ENCODE peak calls at places on chromosomes 16 and 17, in nine cellular contexts. B, Q, X, R, M, L, E, Z and I are unnamed samples.

GRCh38 chr16:70396209-70396904 is 42.5 kb downstream of the ST3GAL2 start:
- DNase-seq in B (no peak), Q (peak; percentile 14), X (peak; percentile 14), R (no peak), M (peak; percentile 19), L (peak; percentile 64), E (no peak), Z (no peak), I (peak; percentile 37)

GRCh38 chr17:56119191-56119590 is 34.1 kb upstream of the ANKFN1 start:
- DNase-seq in B (no peak), Q (no peak), X (no peak), R (no peak), M (no peak), L (no peak), E (no peak), Z (no peak), I (no peak)

GRCh38 chr17:27540300-27541105 is 84.3 kb downstream of the KSR1 start:
- DNase-seq in B (no peak), Q (peak; percentile 99), X (peak; percentile 99), R (peak; percentile 64), M (peak; percentile 100), L (peak; percentile 85), E (peak; percentile 97), Z (no peak), I (peak; percentile 99)

GRCh38 chr17:81859906-81860755 is at the start of gene P4HB:
- DNase-seq in B (no peak), Q (no peak), X (no peak), R (no peak), M (no peak), L (no peak), E (peak; percentile 100), Z (no peak), I (no peak)

GRCh38 chr16:16021988-16022682 is 72.7 kb downstream of the ABCC1 start:
- DNase-seq in B (no peak), Q (peak; percentile 97), X (peak; percentile 96), R (peak; percentile 100), M (peak; percentile 95), L (peak; percentile 97), E (peak; percentile 97), Z (peak; percentile 96), I (peak; percentile 95)

GRCh38 chr17:50356418-50356817 is 10.5 kb downstream of the XYLT2 start:
- DNase-seq in B (no peak), Q (no peak), X (no peak), R (peak; percentile 9), M (no peak), L (no peak), E (no peak), Z (no peak), I (no peak)

GRCh38 chr17:57109393-57110151 is 24.5 kb downstream of the AKAP1 start:
- DNase-seq in B (peak; percentile 63), Q (no peak), X (peak; percentile 15), R (peak; percentile 90), M (peak; percentile 39), L (no peak), E (no peak), Z (no peak), I (no peak)

GRCh38 chr17:44198721-44199552 is 747 bp downstream of the ATXN7L3 start:
- DNase-seq in B (peak; percentile 82), Q (no peak), X (peak; percentile 42), R (peak; percentile 46), M (peak; percentile 44), L (peak; percentile 37), E (no peak), Z (no peak), I (peak; percentile 42)

GRCh38 chr17:69012895-69013805 is 47.6 kb downstream of the ABCA9 start:
- DNase-seq in B (no peak), Q (peak; percentile 90), X (peak; percentile 70), R (no peak), M (peak; percentile 25), L (peak; percentile 64), E (no peak), Z (no peak), I (peak; percentile 3)

GRCh38 chr16:66872524-66872923 is 7.8 kb upstream of the PDP2 start:
- DNase-seq in B (no peak), Q (no peak), X (peak; percentile 13), R (no peak), M (peak; percentile 20), L (no peak), E (no peak), Z (no peak), I (no peak)

GRCh38 chr17:12667299-12667958 is 1.7 kb downstream of the MYOCD start:
- DNase-seq in B (peak; percentile 88), Q (peak; percentile 51), X (peak; percentile 76), R (no peak), M (peak; percentile 76), L (peak; percentile 25), E (no peak), Z (no peak), I (peak; percentile 55)

GRCh38 chr16:351804-352520 is 561 bp downstream of the AXIN1 start:
- DNase-seq in B (peak; percentile 61), Q (peak; percentile 18), X (no peak), R (no peak), M (no peak), L (no peak), E (no peak), Z (no peak), I (no peak)

GRCh38 chr16:65122974-65123845 is 1.3 kb upstream of the CDH11 start:
- DNase-seq in B (peak; percentile 59), Q (peak; percentile 74), X (peak; percentile 65), R (peak; percentile 18), M (peak; percentile 67), L (peak; percentile 65), E (peak; percentile 63), Z (no peak), I (peak; percentile 79)

GRCh38 chr17:15999974-16000827 is 577 bp downstream of the TTC19 start:
- DNase-seq in B (peak; percentile 73), Q (peak; percentile 50), X (peak; percentile 35), R (peak; percentile 22), M (peak; percentile 45), L (peak; percentile 9), E (no peak), Z (no peak), I (peak; percentile 17)

GRCh38 chr17:60060474-60060873 is 18.2 kb downstream of the HEATR6 start:
- DNase-seq in B (no peak), Q (no peak), X (no peak), R (no peak), M (no peak), L (no peak), E (no peak), Z (no peak), I (no peak)

GRCh38 chr17:47821424-47822379 is at the start of gene OSBPL7:
- DNase-seq in B (peak; percentile 83), Q (peak; percentile 73), X (peak; percentile 81), R (peak; percentile 82), M (peak; percentile 80), L (peak; percentile 77), E (peak; percentile 74), Z (peak; percentile 90), I (peak; percentile 74)

GRCh38 chr16:23433261-23433920 is 19.6 kb downstream of the COG7 start:
- DNase-seq in B (no peak), Q (no peak), X (no peak), R (no peak), M (no peak), L (no peak), E (no peak), Z (no peak), I (no peak)

GRCh38 chr17:79796570-79797491 is at the start of gene CBX8:
- DNase-seq in B (peak; percentile 100), Q (peak; percentile 99), X (peak; percentile 99), R (peak; percentile 99), M (peak; percentile 100), L (peak; percentile 99), E (peak; percentile 99), Z (peak; percentile 93), I (peak; percentile 99)
- TF ChIP-seq CTCF in B (peak; percentile 12), Q (no peak), X (no peak), R (no peak), M (peak; percentile 12), L (no peak), E (peak; percentile 18), Z (no peak), I (no peak)

GRCh38 chr16:2598723-2599122 is 60.9 kb downstream of the PDPK1 start:
- DNase-seq in B (no peak), Q (no peak), X (no peak), R (no peak), M (no peak), L (no peak), E (no peak), Z (no peak), I (no peak)

GRCh38 chr16:2597560-2597902 is 59.7 kb downstream of the PDPK1 start:
- DNase-seq in B (no peak), Q (no peak), X (no peak), R (no peak), M (no peak), L (no peak), E (no peak), Z (no peak), I (no peak)

GRCh38 chr16:2598133-2598641 is 60.4 kb downstream of the PDPK1 start:
- DNase-seq in B (no peak), Q (no peak), X (no peak), R (no peak), M (no peak), L (no peak), E (no peak), Z (no peak), I (no peak)

GRCh38 chr16:2603165-2604015 is 65.6 kb downstream of the PDPK1 start:
- DNase-seq in B (peak; percentile 99), Q (peak; percentile 96), X (peak; percentile 97), R (peak; percentile 96), M (peak; percentile 97), L (peak; percentile 96), E (peak; percentile 97), Z (peak; percentile 92), I (peak; percentile 96)
- TF ChIP-seq CTCF in B (peak; percentile 17), Q (no peak), X (no peak), R (no peak), M (peak; percentile 1), L (no peak), E (no peak), Z (no peak), I (no peak)

GRCh38 chr17:75033346-75034235 is 13.2 kb downstream of the ATP5PD start:
- DNase-seq in B (peak; percentile 96), Q (peak; percentile 94), X (peak; percentile 98), R (peak; percentile 86), M (peak; percentile 91), L (peak; percentile 80), E (peak; percentile 98), Z (peak; percentile 86), I (peak; percentile 89)
- TF ChIP-seq CTCF in B (no peak), Q (no peak), X (no peak), R (no peak), M (no peak), L (no peak), E (no peak), Z (no peak), I (no peak)

DNA sequence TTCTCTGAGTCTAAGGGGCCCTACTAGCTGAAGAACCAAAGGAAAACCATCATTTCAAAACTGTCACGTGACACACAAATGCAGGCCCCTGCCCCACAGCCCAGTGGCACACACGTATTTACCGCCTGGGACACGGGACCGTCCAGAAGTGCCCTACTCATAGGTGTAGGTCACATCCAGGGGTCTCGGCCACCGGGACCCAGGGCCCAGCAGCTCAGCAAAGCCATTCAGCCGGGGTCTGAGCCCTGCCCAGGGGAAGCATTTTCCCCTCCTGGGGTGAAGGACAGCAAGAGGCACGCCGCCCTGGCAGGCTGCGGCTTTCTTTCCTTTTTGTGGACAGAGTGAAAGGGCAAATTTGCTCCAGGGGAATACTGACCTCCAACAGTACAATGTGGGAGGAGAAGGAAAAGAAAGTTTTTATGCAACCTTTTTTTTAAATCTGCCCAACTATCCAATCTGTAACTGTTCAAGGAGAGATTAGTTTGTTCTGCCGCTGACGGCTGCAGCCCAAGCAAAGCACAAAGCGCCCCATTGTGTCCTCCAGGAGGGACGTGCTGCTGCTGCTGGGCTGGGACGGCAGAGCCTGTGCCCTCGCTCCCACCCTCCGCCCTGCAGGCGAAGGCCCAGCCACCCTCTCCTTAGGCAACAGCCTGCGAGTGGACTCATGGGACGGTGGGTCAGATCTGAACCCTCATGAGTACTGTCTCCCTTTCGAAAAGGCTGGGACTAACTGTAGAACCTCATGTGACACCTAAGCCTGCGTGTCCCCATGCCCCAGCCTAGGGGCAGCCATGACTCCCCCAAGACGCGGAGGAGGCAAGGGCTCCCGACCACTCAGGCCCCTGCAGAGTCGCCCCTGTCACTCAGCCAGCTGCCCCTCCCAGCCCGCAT is 21.3 kb downstream of the SLC7A5 start:
- DNase-seq in B (no peak), Q (no peak), X (no peak), R (no peak), M (no peak), L (no peak), E (no peak), Z (no peak), I (no peak)
- TF ChIP-seq CTCF in B (no peak), Q (no peak), X (no peak), R (no peak), M (no peak), L (no peak), E (no peak), Z (no peak), I (no peak)